ENCODE peak calls at places on chromosomes 5 and 9, in six cellular contexts. One of them, this sample, is unnamed.

GRCh38 chr5:142869883-142870282 is 99.7 kb downstream of the ARHGAP26 start:
- DNase-seq in adrenal gland: no peak
- DNase-seq in right atrium auricular region: no peak
- DNase-seq in NCI-H2081: peak; percentile 9
- DNase-seq in cardiac muscle cell: no peak
- DNase-seq in mucosa of descending colon: peak; percentile 58
- DNase-seq in this sample: no peak

GRCh38 chr5:151148583-151148982 is 9.0 kb downstream of the ANXA6 start:
- DNase-seq in NCI-H2081: no peak
- DNase-seq in mucosa of descending colon: no peak
- DNase-seq in adrenal gland: no peak
- DNase-seq in right atrium auricular region: no peak
- DNase-seq in cardiac muscle cell: no peak
- DNase-seq in this sample: no peak

GRCh38 chr5:23332650-23333251 is 174.7 kb upstream of the PRDM9 start:
- DNase-seq in right atrium auricular region: no peak
- DNase-seq in NCI-H2081: peak; percentile 67
- DNase-seq in adrenal gland: no peak
- DNase-seq in mucosa of descending colon: no peak
- DNase-seq in cardiac muscle cell: peak; percentile 39
- DNase-seq in this sample: no peak

GRCh38 chr9:127049044-127049443 is 73.4 kb downstream of the ANGPTL2 start:
- DNase-seq in mucosa of descending colon: peak; percentile 42
- DNase-seq in NCI-H2081: no peak
- DNase-seq in adrenal gland: peak; percentile 54
- DNase-seq in right atrium auricular region: peak; percentile 72
- DNase-seq in cardiac muscle cell: peak; percentile 95
- DNase-seq in this sample: peak; percentile 70

GRCh38 chr5:67417839-67418238 is 221.2 kb upstream of the CD180 start:
- DNase-seq in right atrium auricular region: no peak
- DNase-seq in cardiac muscle cell: no peak
- DNase-seq in mucosa of descending colon: no peak
- DNase-seq in adrenal gland: no peak
- DNase-seq in NCI-H2081: no peak
- DNase-seq in this sample: no peak

GRCh38 chr5:159697536-159697935 is 218.7 kb upstream of the ADRA1B start:
- DNase-seq in cardiac muscle cell: no peak
- DNase-seq in mucosa of descending colon: no peak
- DNase-seq in NCI-H2081: no peak
- DNase-seq in right atrium auricular region: no peak
- DNase-seq in adrenal gland: no peak
- DNase-seq in this sample: no peak

GRCh38 chr5:173325091-173325698 is 3.0 kb downstream of the STC2 start:
- DNase-seq in cardiac muscle cell: no peak
- DNase-seq in adrenal gland: no peak
- DNase-seq in mucosa of descending colon: no peak
- DNase-seq in NCI-H2081: no peak
- DNase-seq in right atrium auricular region: no peak
- DNase-seq in this sample: no peak

GRCh38 chr5:118553662-118554061 is 434.7 kb downstream of the DTWD2 start:
- DNase-seq in NCI-H2081: no peak
- DNase-seq in cardiac muscle cell: peak; percentile 92
- DNase-seq in mucosa of descending colon: no peak
- DNase-seq in right atrium auricular region: peak; percentile 86
- DNase-seq in adrenal gland: no peak
- DNase-seq in this sample: no peak

GRCh38 chr5:87126869-87127268 is 140.8 kb upstream of the RASA1 start:
- DNase-seq in adrenal gland: no peak
- DNase-seq in mucosa of descending colon: no peak
- DNase-seq in cardiac muscle cell: no peak
- DNase-seq in NCI-H2081: no peak
- DNase-seq in right atrium auricular region: no peak
- DNase-seq in this sample: no peak

GRCh38 chr5:125160787-125161502 is 414.5 kb upstream of the ZNF608 start:
- DNase-seq in cardiac muscle cell: peak; percentile 32
- DNase-seq in adrenal gland: no peak
- DNase-seq in right atrium auricular region: no peak
- DNase-seq in NCI-H2081: no peak
- DNase-seq in mucosa of descending colon: no peak
- DNase-seq in this sample: no peak

GRCh38 chr5:18744990-18745590 is 1110.8 kb downstream of the TAF11L14 start:
- DNase-seq in NCI-H2081: peak; percentile 38
- DNase-seq in right atrium auricular region: no peak
- DNase-seq in mucosa of descending colon: peak; percentile 37
- DNase-seq in adrenal gland: no peak
- DNase-seq in cardiac muscle cell: no peak
- DNase-seq in this sample: no peak

GRCh38 chr9:135926402-135927194 is 19.3 kb upstream of the CAMSAP1 start:
- DNase-seq in right atrium auricular region: no peak
- DNase-seq in mucosa of descending colon: peak; percentile 11
- DNase-seq in cardiac muscle cell: peak; percentile 30
- DNase-seq in NCI-H2081: no peak
- DNase-seq in adrenal gland: peak; percentile 82
- DNase-seq in this sample: peak; percentile 80